ENCODE peak calls at places on chromosomes 2 and 18, in ten cellular contexts. V, G, J, Y, D, P, C, O, T and I are unnamed samples.
A peak's percentile ranks its signal among the peaks of the same experiment; 100 is the strongest.

GRCh38 chr18:24011095-24011917 is 3.2 kb upstream of the TTC39C start:
- DNase-seq in V (no peak), G (no peak), J (no peak), Y (no peak), D (no peak), P (no peak), C (no peak), O (no peak), T (no peak), I (no peak)

GRCh38 chr18:29693334-29693733 is 1349.2 kb downstream of the DSC3 start:
- DNase-seq in V (no peak), G (no peak), J (no peak), Y (no peak), D (no peak), P (no peak), C (no peak), O (no peak), T (no peak), I (no peak)

GRCh38 chr2:20634430-20635095 is 16.3 kb downstream of the HS1BP3 start:
- DNase-seq in V (peak; percentile 57), G (no peak), J (no peak), Y (no peak), D (peak; percentile 68), P (peak; percentile 57), C (no peak), O (no peak), T (peak; percentile 63), I (no peak)

GRCh38 chr2:62163106-62163831 is 32.6 kb upstream of the B3GNT2 start:
- DNase-seq in V (no peak), G (no peak), J (no peak), Y (no peak), D (no peak), P (no peak), C (no peak), O (no peak), T (no peak), I (no peak)

GRCh38 chr18:79378416-79379250 is 17.1 kb upstream of the NFATC1 start:
- DNase-seq in V (peak; percentile 81), G (no peak), J (peak; percentile 58), Y (peak; percentile 80), D (peak; percentile 82), P (peak; percentile 67), C (peak; percentile 82), O (peak; percentile 84), T (peak; percentile 86), I (peak; percentile 84)

GRCh38 chr2:195559431-195559914 is 97.6 kb upstream of the SLC39A10 start:
- DNase-seq in V (no peak), G (no peak), J (no peak), Y (peak; percentile 32), D (no peak), P (peak; percentile 17), C (no peak), O (no peak), T (no peak), I (no peak)

GRCh38 chr18:36536426-36536825 is 238.9 kb downstream of the FHOD3 start:
- DNase-seq in V (no peak), G (no peak), J (no peak), Y (no peak), D (no peak), P (no peak), C (no peak), O (no peak), T (no peak), I (no peak)

GRCh38 chr18:61957801-61958516 is 65.2 kb upstream of the RNF152 start:
- DNase-seq in V (no peak), G (no peak), J (no peak), Y (no peak), D (no peak), P (no peak), C (no peak), O (no peak), T (no peak), I (no peak)

GRCh38 chr2:241638063-241638660 is 669 bp downstream of the ATG4B start:
- DNase-seq in V (no peak), G (no peak), J (no peak), Y (no peak), D (no peak), P (no peak), C (no peak), O (no peak), T (no peak), I (no peak)

GRCh38 chr2:217970206-217970605 is 32.6 kb downstream of the TNS1 start:
- DNase-seq in V (no peak), G (no peak), J (no peak), Y (no peak), D (no peak), P (no peak), C (no peak), O (no peak), T (no peak), I (no peak)

GRCh38 chr2:67463810-67464209 is 66.7 kb downstream of the ETAA1 start:
- DNase-seq in V (no peak), G (peak; percentile 64), J (peak; percentile 74), Y (no peak), D (no peak), P (no peak), C (no peak), O (no peak), T (no peak), I (no peak)

GRCh38 chr2:197090713-197091367 is 164.3 kb upstream of the PGAP1 start:
- DNase-seq in V (no peak), G (no peak), J (no peak), Y (no peak), D (no peak), P (no peak), C (no peak), O (no peak), T (no peak), I (no peak)

GRCh38 chr2:150097891-150098595 is 389.4 kb downstream of the RND3 start:
- DNase-seq in V (no peak), G (no peak), J (peak; percentile 18), Y (no peak), D (no peak), P (no peak), C (no peak), O (no peak), T (no peak), I (no peak)

GRCh38 chr18:78927156-78927555 is 52.5 kb upstream of the SALL3 start:
- DNase-seq in V (no peak), G (no peak), J (no peak), Y (no peak), D (no peak), P (no peak), C (no peak), O (no peak), T (no peak), I (no peak)

DNA sequence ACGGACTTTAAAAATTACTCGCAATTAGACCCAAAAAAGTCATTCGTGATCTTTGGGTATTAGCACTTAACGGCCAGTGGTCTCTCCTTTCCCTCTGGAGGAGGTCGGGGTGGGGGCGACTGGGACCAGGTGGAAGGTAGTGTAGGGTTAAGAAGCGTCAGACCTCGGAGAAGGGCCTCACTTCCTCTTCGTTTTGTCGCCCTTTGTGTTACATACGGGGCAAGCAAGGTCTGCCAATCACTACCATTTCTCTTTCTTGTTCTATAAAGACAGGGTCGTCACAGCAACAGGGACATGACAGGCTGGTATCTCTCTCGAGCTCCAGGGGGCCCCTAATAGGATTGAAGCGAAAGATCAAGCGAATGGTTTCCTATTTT is 136.6 kb downstream of the INSIG2 start:
- DNase-seq in V (no peak), G (no peak), J (no peak), Y (no peak), D (no peak), P (no peak), C (no peak), O (no peak), T (no peak), I (no peak)
- TF ChIP-seq POLR2A in V (no peak), G (no peak), J (no peak), Y (no peak), D (no peak), P (no peak), C (no peak), O (no peak), T (no peak), I (no peak)

DNA sequence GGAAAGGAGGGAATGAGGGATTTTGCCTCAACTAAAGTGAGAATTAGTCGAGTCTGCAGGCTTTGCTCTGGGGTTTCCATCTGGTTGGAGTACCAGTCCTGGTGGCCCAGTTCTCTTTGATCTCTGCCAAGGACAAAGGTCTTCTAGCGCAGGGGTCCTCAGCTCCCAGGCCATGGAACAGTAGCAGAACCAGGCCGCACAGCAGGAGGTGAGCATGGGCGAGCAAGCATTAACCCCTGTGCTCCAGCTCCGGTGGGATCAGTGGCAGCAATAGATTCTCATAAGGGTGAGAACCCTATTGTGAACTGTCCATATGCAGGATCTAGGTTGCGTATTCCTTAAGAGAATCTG is 23.9 kb downstream of the MTHFD2 start:
- DNase-seq in V (no peak), G (no peak), J (no peak), Y (no peak), D (no peak), P (no peak), C (no peak), O (no peak), T (no peak), I (no peak)
- TF ChIP-seq POLR2A in V (no peak), G (no peak), J (no peak), Y (peak; percentile 12), D (no peak), P (no peak), C (no peak), O (no peak), T (no peak), I (no peak)

GRCh38 chr2:10128420-10128819 is 5.9 kb downstream of the RRM2 start:
- DNase-seq in V (no peak), G (no peak), J (no peak), Y (no peak), D (no peak), P (no peak), C (no peak), O (no peak), T (no peak), I (no peak)
- TF ChIP-seq POLR2A in V (no peak), G (no peak), J (no peak), Y (no peak), D (no peak), P (no peak), C (no peak), O (no peak), T (no peak), I (no peak)

DNA sequence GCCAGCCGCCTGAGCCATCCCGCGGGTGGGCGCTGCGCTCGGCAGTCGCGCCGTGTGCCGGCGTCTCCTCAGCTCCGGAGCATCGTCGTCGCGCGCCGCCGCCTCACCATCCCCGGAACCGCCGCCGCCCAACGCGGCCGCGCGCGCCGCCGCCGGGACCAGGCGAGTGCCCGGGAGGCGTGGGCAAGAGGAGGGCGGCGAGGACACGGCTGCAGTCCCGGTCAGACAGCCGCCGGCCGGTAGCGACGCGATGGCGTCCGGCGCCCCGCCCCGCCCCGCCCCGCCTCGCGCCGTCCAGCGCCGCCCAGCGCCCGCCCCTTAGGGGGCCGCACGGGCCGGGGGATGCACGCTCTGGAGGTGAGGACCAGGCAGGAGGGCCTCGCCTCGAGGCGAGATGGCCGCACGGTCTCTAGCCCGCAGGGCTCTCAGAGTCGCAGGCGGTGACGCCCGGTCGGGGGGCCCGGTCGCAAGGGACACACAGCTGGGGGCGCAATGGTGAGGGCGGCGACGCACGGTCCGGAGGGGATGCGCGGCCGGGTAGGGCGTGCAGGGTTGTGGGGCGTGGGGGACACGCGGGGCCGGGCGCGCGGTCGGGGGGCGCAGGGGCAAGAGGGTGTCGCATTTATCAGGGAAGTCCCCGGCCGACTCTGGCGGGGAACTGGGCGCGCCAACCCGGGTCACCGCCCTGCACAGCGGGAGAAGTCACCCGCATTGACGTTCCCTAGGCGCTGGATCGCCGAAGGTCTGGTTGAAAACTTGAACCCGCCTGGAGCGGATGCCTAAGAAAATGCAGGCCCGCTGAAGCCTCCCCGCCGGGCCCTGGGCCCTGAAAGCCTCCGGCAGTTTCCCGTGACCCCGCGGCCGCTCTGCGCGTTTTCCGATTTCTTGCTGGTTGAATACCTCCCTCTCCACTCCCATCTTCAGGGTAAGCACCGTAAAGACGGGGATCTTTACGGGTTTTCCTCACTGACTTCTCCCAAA is at the start of gene SPIRE1:
- DNase-seq in V (peak; percentile 24), G (no peak), J (peak; percentile 53), Y (peak; percentile 37), D (peak; percentile 50), P (peak; percentile 77), C (peak; percentile 89), O (peak; percentile 76), T (peak; percentile 55), I (peak; percentile 77)
- TF ChIP-seq POLR2A in V (peak; percentile 88), G (peak; percentile 47), J (peak; percentile 59), Y (no peak), D (peak; percentile 36), P (peak; percentile 82), C (no peak), O (no peak), T (no peak), I (no peak)